ENCODE peak calls at places on chromosome 13, in four cellular contexts. H is neural progenitor cell, D is sigmoid colon, T is GM23338. F is an unnamed sample.

GRCh38 chr13:58919551-58919950 is 1244.2 kb downstream of the DIAPH3 start:
- DNase-seq in H (no peak), D (no peak), T (no peak), F (peak; percentile 46)

GRCh38 chr13:113489549-113490495 is 689 bp downstream of the DCUN1D2 start:
- DNase-seq in H (no peak), D (peak; percentile 74), T (peak; percentile 54), F (peak; percentile 35)

GRCh38 chr13:113722921-113723320 is 36.1 kb upstream of the TMEM255B start:
- DNase-seq in H (no peak), D (no peak), T (no peak), F (no peak)

GRCh38 chr13:77580748-77581147 is 45.2 kb downstream of the SCEL start:
- DNase-seq in H (no peak), D (no peak), T (no peak), F (peak; percentile 26)

GRCh38 chr13:52848455-52849190 is at the start of gene PCDH8:
- DNase-seq in H (peak; percentile 96), D (no peak), T (peak; percentile 96), F (peak; percentile 90)

GRCh38 chr13:111327701-111328100 is 7.3 kb downstream of the TEX29 start:
- DNase-seq in H (no peak), D (no peak), T (no peak), F (no peak)

GRCh38 chr13:62209539-62209938 is 793.9 kb upstream of the PCDH20 start:
- DNase-seq in H (no peak), D (no peak), T (no peak), F (no peak)

GRCh38 chr13:43377955-43378354 is 354.6 kb downstream of the DNAJC15 start:
- DNase-seq in H (no peak), D (no peak), T (no peak), F (no peak)

GRCh38 chr13:72514141-72514540 is 213.3 kb downstream of the MZT1 start:
- DNase-seq in H (no peak), D (no peak), T (no peak), F (no peak)

GRCh38 chr13:65497265-65497664 is 1732.9 kb downstream of the PCDH9 start:
- DNase-seq in H (no peak), D (no peak), T (no peak), F (no peak)

GRCh38 chr13:99308481-99309087 is 1.4 kb upstream of the GPR183 start:
- DNase-seq in H (no peak), D (no peak), T (no peak), F (no peak)

DNA sequence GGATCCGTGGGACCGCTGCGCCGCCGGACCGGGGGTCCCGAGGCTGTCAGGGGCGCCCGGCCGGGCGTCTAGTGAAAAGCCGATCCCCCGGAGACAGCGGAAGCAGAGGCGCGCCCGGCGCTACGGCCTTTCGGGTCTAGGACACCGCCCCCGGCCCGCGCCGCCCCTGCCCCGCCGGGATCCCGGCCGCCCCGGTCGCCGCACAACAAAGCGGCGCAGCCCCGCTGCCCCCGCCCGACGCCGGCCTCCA is 634 bp downstream of the LATS2 start:
- DNase-seq in H (no peak), D (no peak), T (peak; percentile 59), F (no peak)
- H3K4me3 ChIP-seq in H (peak overlapping the region; percentile 85), D (peak overlapping the region; percentile 90), T (peak overlapping the region; percentile 84), F (peak overlapping the region; percentile 99)

GRCh38 chr13:46321494-46322225 is 65.4 kb downstream of the RUBCNL start:
- DNase-seq in H (peak; percentile 73), D (no peak), T (peak; percentile 68), F (peak; percentile 89)
- TF ChIP-seq CTCF in H (peak; percentile 80), D (peak; percentile 27), T (peak; percentile 81), F (peak; percentile 93)

GRCh38 chr13:102317593-102317992 is 84.3 kb downstream of the FGF14 start:
- DNase-seq in H (no peak), D (peak; percentile 94), T (no peak), F (no peak)
- H3K27ac ChIP-seq in H (no peak overlapping the region), D (peak overlapping the region; percentile 15), T (no peak overlapping the region), F (peak overlapping the region; percentile 10)

GRCh38 chr13:78609464-78610205 is 6.3 kb upstream of the POU4F1 start:
- DNase-seq in H (peak; percentile 77), D (no peak), T (peak; percentile 76), F (peak; percentile 61)

GRCh38 chr13:78608254-78608704 is 4.9 kb upstream of the POU4F1 start:
- DNase-seq in H (peak; percentile 29), D (no peak), T (no peak), F (no peak)

GRCh38 chr13:78607409-78608253 is 4.3 kb upstream of the POU4F1 start:
- DNase-seq in H (peak; percentile 62), D (no peak), T (peak; percentile 72), F (no peak)

GRCh38 chr13:78610381-78610883 is 7.1 kb upstream of the POU4F1 start:
- DNase-seq in H (no peak), D (no peak), T (no peak), F (peak; percentile 85)

GRCh38 chr13:78608705-78609463 is 5.5 kb upstream of the POU4F1 start:
- DNase-seq in H (peak; percentile 58), D (no peak), T (peak; percentile 54), F (no peak)
- H3K4me3 ChIP-seq in H (peak overlapping the region; percentile 48), D (peak overlapping the region; percentile 53), T (peak overlapping the region; percentile 55), F (peak overlapping the region; percentile 53)

DNA sequence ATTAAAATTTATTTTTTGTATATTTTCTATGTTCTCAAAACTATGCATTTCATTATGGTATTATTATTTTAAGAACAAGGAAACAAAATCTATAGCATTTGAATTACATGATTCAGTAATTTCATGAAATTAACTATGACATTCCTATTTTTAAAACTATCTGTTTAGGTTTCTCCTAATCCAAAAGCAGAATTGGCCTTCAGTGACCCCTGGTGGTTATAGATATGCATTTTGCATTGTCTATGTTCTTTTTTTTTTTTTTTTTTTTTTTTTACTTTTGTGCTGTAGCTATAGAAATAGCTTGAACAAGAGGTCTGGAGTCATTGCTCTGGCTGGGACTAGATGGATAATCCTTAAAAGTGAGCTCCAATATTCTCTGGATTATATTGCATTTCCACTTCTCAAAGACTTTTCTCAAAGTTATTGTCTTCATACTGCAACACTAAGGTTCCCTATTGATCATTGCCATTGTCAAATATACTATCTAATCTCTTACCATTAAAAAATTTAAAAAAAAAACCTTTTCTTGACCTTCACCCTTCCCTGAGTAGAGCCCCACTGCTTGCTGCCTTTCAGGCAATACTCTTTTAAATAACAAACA is 15.9 kb upstream of the DNAJC3 start:
- DNase-seq in H (peak; percentile 56), D (no peak), T (peak; percentile 74), F (peak; percentile 61)
- TF ChIP-seq CTCF in H (peak; percentile 61), D (no peak), T (peak; percentile 58), F (peak; percentile 73)

GRCh38 chr13:24184265-24184841 is 23.8 kb downstream of the SPATA13 start:
- DNase-seq in H (no peak), D (no peak), T (no peak), F (no peak)

GRCh38 chr13:24185591-24186232 is 25.2 kb downstream of the SPATA13 start:
- DNase-seq in H (no peak), D (no peak), T (no peak), F (no peak)

GRCh38 chr13:24183741-24184182 is 23.2 kb downstream of the SPATA13 start:
- DNase-seq in H (no peak), D (no peak), T (no peak), F (no peak)

GRCh38 chr13:24182703-24183081 is 22.2 kb downstream of the SPATA13 start:
- DNase-seq in H (no peak), D (no peak), T (no peak), F (no peak)

GRCh38 chr13:24184855-24185254 is 24.3 kb downstream of the SPATA13 start:
- DNase-seq in H (no peak), D (no peak), T (no peak), F (no peak)
- H3K27ac ChIP-seq in H (no peak overlapping the region), D (no peak overlapping the region), T (no peak overlapping the region), F (no peak overlapping the region)

GRCh38 chr13:97879646-97880297 is 73.7 kb upstream of the IPO5 start:
- DNase-seq in H (no peak), D (no peak), T (peak; percentile 39), F (peak; percentile 96)
- H3K4me3 ChIP-seq in H (no peak overlapping the region), D (no peak overlapping the region), T (no peak overlapping the region), F (no peak overlapping the region)